ENCODE peak calls at places on chromosome 7, in four cellular contexts. One of them, this sample, is unnamed.

GRCh38 chr7:150947761-150948680 is 30.1 kb downstream of the KCNH2 start:
- DNase-seq in A549: no peak
- DNase-seq in HepG2: no peak
- DNase-seq in WTC11: no peak
- DNase-seq in this sample: peak; percentile 80

GRCh38 chr7:55093674-55094073 is 74.9 kb downstream of the EGFR start:
- DNase-seq in HepG2: no peak
- DNase-seq in A549: no peak
- DNase-seq in WTC11: no peak
- DNase-seq in this sample: no peak

GRCh38 chr7:26117142-26117807 is 34.7 kb upstream of the NFE2L3 start:
- DNase-seq in WTC11: peak; percentile 20
- DNase-seq in A549: no peak
- DNase-seq in HepG2: peak; percentile 23
- DNase-seq in this sample: peak; percentile 60

GRCh38 chr7:93147358-93147757 is 827 bp downstream of the SAMD9L start:
- DNase-seq in A549: peak; percentile 10
- DNase-seq in HepG2: no peak
- DNase-seq in WTC11: no peak
- DNase-seq in this sample: peak; percentile 25

GRCh38 chr7:70355591-70356323 is 757.5 kb downstream of the AUTS2 start:
- DNase-seq in A549: no peak
- DNase-seq in WTC11: no peak
- DNase-seq in HepG2: no peak
- DNase-seq in this sample: no peak

GRCh38 chr7:117858731-117859130 is 14.5 kb downstream of the CTTNBP2 start:
- DNase-seq in HepG2: no peak
- DNase-seq in WTC11: no peak
- DNase-seq in A549: no peak
- DNase-seq in this sample: no peak

GRCh38 chr7:114297121-114297520 is 117.5 kb upstream of the FOXP2 start:
- DNase-seq in A549: no peak
- DNase-seq in WTC11: no peak
- DNase-seq in HepG2: no peak
- DNase-seq in this sample: no peak

GRCh38 chr7:101362334-101363195 is at the start of gene COL26A1:
- DNase-seq in HepG2: no peak
- DNase-seq in A549: peak; percentile 69
- DNase-seq in WTC11: peak; percentile 68
- DNase-seq in this sample: no peak

GRCh38 chr7:116534790-116535189 is 10.0 kb downstream of the CAV1 start:
- DNase-seq in WTC11: no peak
- DNase-seq in A549: no peak
- DNase-seq in HepG2: no peak
- DNase-seq in this sample: no peak

GRCh38 chr7:51847461-51848134 is 531.0 kb upstream of the COBL start:
- DNase-seq in HepG2: no peak
- DNase-seq in WTC11: peak; percentile 42
- DNase-seq in A549: no peak
- DNase-seq in this sample: no peak

GRCh38 chr7:47389923-47390630 is 191.8 kb downstream of the TNS3 start:
- DNase-seq in HepG2: no peak
- DNase-seq in WTC11: no peak
- DNase-seq in A549: no peak
- DNase-seq in this sample: no peak

GRCh38 chr7:24703296-24703695 is 54.0 kb downstream of the GSDME start:
- DNase-seq in A549: no peak
- DNase-seq in WTC11: no peak
- DNase-seq in HepG2: no peak
- DNase-seq in this sample: no peak

GRCh38 chr7:81004098-81004497 is 85.2 kb upstream of the SEMA3C start:
- DNase-seq in A549: no peak
- DNase-seq in HepG2: no peak
- DNase-seq in WTC11: no peak
- DNase-seq in this sample: no peak

GRCh38 chr7:2230882-2231281 is 1.9 kb downstream of the MAD1L1 start:
- DNase-seq in A549: no peak
- DNase-seq in WTC11: no peak
- DNase-seq in HepG2: peak; percentile 31
- DNase-seq in this sample: no peak

GRCh38 chr7:47518827-47519226 is 63.1 kb downstream of the TNS3 start:
- DNase-seq in WTC11: no peak
- DNase-seq in A549: no peak
- DNase-seq in HepG2: peak; percentile 85
- DNase-seq in this sample: no peak

GRCh38 chr7:101650579-101651081 is 21.5 kb upstream of the MYL10 start:
- DNase-seq in A549: no peak
- DNase-seq in HepG2: no peak
- DNase-seq in WTC11: no peak
- DNase-seq in this sample: no peak

GRCh38 chr7:20330797-20331230 is at the start of gene ITGB8:
- DNase-seq in WTC11: peak; percentile 60
- DNase-seq in HepG2: no peak
- DNase-seq in A549: peak; percentile 26
- DNase-seq in this sample: no peak
- TF ChIP-seq HMGXB4 in WTC11: no peak
- TF ChIP-seq HMGXB4 in HepG2: no peak
- TF ChIP-seq HMGXB4 in A549: no peak
- TF ChIP-seq HMGXB4 in this sample: no peak

DNA sequence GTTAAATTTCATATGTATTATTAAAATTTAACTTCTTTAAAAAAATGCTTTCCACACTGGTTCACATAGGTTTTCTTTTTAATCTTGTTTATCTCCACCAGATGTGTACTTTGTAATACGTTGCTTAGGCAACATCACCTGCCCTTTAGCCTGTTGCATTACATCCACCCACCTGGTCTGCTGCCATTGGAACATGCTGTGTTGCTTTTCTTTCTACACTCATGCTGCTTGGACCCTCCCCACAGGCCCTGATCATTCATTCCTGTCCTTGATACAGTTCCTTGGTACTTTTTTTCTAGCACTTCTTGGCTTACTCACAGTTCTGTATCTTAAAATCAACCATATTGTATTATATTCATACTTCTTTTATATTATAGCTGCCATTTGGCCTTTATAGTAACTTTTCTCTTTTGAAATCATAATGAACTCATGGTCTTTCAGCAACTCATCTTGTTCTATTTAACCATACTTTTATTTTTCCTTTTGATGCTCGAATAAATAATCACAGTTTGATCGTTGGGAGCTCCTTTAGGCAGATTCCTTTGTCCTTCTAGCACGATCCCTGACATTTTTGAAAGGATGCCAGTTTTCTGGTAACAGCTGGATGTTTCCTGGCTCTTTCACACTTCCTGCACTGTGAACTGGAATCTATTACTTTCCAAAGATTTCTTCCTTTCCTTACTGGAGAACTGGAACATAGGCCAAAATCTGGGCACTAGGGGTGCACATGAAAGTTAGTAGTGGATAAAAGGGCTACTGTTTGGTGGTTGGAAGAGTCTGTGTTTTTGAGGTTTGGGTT is 125.0 kb downstream of the CDK14 start:
- DNase-seq in A549: no peak
- DNase-seq in WTC11: no peak
- DNase-seq in HepG2: peak; percentile 53
- DNase-seq in this sample: no peak
- TF ChIP-seq HMGXB4 in A549: no peak
- TF ChIP-seq HMGXB4 in WTC11: no peak
- TF ChIP-seq HMGXB4 in HepG2: no peak
- TF ChIP-seq HMGXB4 in this sample: no peak

GRCh38 chr7:126570845-126571244 is 681.9 kb downstream of the GRM8 start:
- DNase-seq in HepG2: no peak
- DNase-seq in WTC11: no peak
- DNase-seq in A549: no peak
- DNase-seq in this sample: no peak

GRCh38 chr7:126569402-126569801 is 683.3 kb downstream of the GRM8 start:
- DNase-seq in A549: no peak
- DNase-seq in HepG2: no peak
- DNase-seq in WTC11: no peak
- DNase-seq in this sample: no peak

GRCh38 chr7:126574276-126574675 is 678.5 kb downstream of the GRM8 start:
- DNase-seq in HepG2: no peak
- DNase-seq in A549: peak; percentile 7
- DNase-seq in WTC11: no peak
- DNase-seq in this sample: no peak

GRCh38 chr7:126578338-126578737 is 674.4 kb downstream of the GRM8 start:
- DNase-seq in A549: no peak
- DNase-seq in HepG2: no peak
- DNase-seq in WTC11: no peak
- DNase-seq in this sample: no peak

DNA sequence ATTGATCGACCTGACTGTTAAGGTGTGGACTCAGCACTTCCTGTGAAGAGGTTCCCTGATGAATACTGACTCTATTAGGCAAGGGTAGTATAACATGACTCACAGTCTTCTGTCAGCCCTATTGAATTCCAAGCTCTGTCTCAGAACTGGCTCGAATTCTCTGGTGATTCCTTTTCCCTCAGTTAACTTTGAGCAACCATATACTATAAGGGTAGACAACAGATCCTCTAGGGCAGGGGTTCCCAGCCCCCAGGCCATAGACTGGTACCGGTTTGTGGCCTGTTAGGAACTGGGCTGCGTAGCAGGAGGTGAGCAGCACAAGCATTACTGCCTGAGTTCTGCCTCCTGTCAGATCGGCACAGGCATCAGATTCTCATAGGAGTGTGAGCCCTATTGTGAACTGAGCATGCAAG is 677.9 kb downstream of the GRM8 start:
- DNase-seq in WTC11: no peak
- DNase-seq in HepG2: no peak
- DNase-seq in A549: peak; percentile 3
- DNase-seq in this sample: no peak
- TF ChIP-seq HMGXB4 in WTC11: no peak
- TF ChIP-seq HMGXB4 in HepG2: no peak
- TF ChIP-seq HMGXB4 in A549: no peak
- TF ChIP-seq HMGXB4 in this sample: no peak

GRCh38 chr7:74069790-74070618 is 13.6 kb upstream of the LIMK1 start:
- DNase-seq in A549: no peak
- DNase-seq in WTC11: no peak
- DNase-seq in HepG2: no peak
- DNase-seq in this sample: no peak
- TF ChIP-seq HMGXB4 in A549: no peak
- TF ChIP-seq HMGXB4 in WTC11: no peak
- TF ChIP-seq HMGXB4 in HepG2: no peak
- TF ChIP-seq HMGXB4 in this sample: no peak

DNA sequence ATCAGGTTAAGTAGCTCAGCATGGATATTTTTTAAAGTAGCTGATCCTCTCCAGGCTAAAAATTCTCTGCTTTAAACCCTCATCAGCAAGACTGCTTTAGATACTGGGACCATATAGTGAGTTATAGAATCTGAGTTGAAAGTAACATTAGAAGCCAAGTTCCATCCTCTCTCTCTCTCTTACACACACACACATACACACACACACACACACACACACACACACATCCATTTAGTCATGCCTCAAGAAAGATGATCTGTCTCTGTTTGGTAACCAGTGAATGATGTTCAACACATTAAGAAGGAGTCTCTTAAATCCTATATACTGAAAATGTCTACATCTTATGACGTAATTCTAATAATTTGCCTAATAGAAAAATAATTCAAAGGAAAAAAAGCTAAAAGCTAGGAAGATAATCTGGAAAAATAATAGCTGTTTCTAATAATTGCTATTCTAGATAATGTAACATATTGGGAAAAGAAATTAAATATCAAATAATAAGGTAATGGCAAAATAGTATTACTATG is 16.9 kb upstream of the ATP6V0A4 start:
- DNase-seq in HepG2: no peak
- DNase-seq in A549: no peak
- DNase-seq in WTC11: no peak
- DNase-seq in this sample: no peak
- TF ChIP-seq HMGXB4 in HepG2: no peak
- TF ChIP-seq HMGXB4 in A549: no peak
- TF ChIP-seq HMGXB4 in WTC11: no peak
- TF ChIP-seq HMGXB4 in this sample: no peak

DNA sequence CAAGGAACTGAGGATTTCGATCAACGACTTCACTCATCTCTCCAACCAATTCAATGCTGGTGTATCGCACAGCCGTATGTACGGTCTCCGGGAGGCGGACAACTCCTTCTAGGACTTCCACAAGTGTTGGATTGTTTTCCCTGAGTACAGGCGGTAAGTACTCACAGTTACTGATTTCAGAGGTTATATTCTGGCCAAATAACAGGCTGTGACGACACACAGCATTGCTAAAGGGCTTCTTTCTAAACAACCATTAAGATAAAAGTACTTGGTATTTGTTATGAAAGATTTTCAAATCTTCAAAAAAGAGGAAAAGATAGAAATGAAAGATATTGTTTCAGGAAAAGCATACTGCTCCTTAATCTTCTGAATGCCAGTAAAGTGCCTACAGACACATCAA is 52.2 kb downstream of the IRF5 start:
- DNase-seq in WTC11: no peak
- DNase-seq in A549: no peak
- DNase-seq in HepG2: no peak
- DNase-seq in this sample: no peak
- TF ChIP-seq HMGXB4 in WTC11: no peak
- TF ChIP-seq HMGXB4 in A549: no peak
- TF ChIP-seq HMGXB4 in HepG2: no peak
- TF ChIP-seq HMGXB4 in this sample: no peak

GRCh38 chr7:95430864-95431263 is 4.0 kb downstream of the PON2 start:
- DNase-seq in WTC11: no peak
- DNase-seq in HepG2: peak; percentile 91
- DNase-seq in A549: peak; percentile 87
- DNase-seq in this sample: no peak
- TF ChIP-seq HMGXB4 in WTC11: no peak
- TF ChIP-seq HMGXB4 in HepG2: no peak
- TF ChIP-seq HMGXB4 in A549: no peak
- TF ChIP-seq HMGXB4 in this sample: no peak

This sample was measured in K562.